ENCODE peak calls at places on chromosomes 5 and 9, in four cellular contexts. R is left kidney, G is SK-N-SH, P is putamen. N is an unnamed sample.
A peak's percentile ranks its signal among the peaks of the same experiment; 100 is the strongest.

GRCh38 chr5:14180437-14180836 is 37.3 kb downstream of the TRIO start:
- DNase-seq in G (no peak), P (no peak), R (no peak), N (no peak)

GRCh38 chr5:53965459-53965858 is 344.9 kb downstream of the ARL15 start:
- DNase-seq in G (no peak), P (no peak), R (no peak), N (no peak)

GRCh38 chr9:37903581-37903830 is 421 bp downstream of the SLC25A51 start:
- DNase-seq in R (no peak), G (no peak), P (no peak), N (no peak)

GRCh38 chr9:114662081-114662989 is 4.7 kb upstream of the TEX53 start:
- DNase-seq in P (peak; percentile 45), R (peak; percentile 46), G (peak; percentile 77), N (peak; percentile 61)

GRCh38 chr5:99063737-99064136 is 134.9 kb upstream of the CHD1 start:
- DNase-seq in R (no peak), P (no peak), G (no peak), N (no peak)

GRCh38 chr9:89080193-89080592 is 88.9 kb downstream of the S1PR3 start:
- DNase-seq in G (no peak), P (no peak), R (peak; percentile 18), N (no peak)

GRCh38 chr9:34988218-34989055 is 1.1 kb upstream of the DNAJB5 start:
- DNase-seq in R (peak; percentile 47), P (peak; percentile 79), G (peak; percentile 54), N (peak; percentile 42)

GRCh38 chr9:93968451-93969327 is 13.5 kb upstream of the BARX1 start:
- DNase-seq in G (no peak), R (no peak), P (no peak), N (no peak)

GRCh38 chr5:982377-983237 is 26.0 kb upstream of the NKD2 start:
- DNase-seq in P (no peak), R (peak; percentile 71), G (peak; percentile 63), N (peak; percentile 56)

GRCh38 chr9:28249424-28249823 is 676.1 kb upstream of the C9orf72 start:
- DNase-seq in P (no peak), R (peak; percentile 13), G (no peak), N (no peak)

GRCh38 chr5:146196459-146197048 is 6.9 kb upstream of the RBM27 start:
- DNase-seq in R (no peak), P (no peak), G (no peak), N (no peak)

GRCh38 chr5:151741678-151742423 is 16.6 kb downstream of the ATOX1 start:
- DNase-seq in G (no peak), P (no peak), R (no peak), N (no peak)

GRCh38 chr5:38445374-38446028 is 110.9 kb downstream of the LIFR start:
- DNase-seq in R (peak; percentile 56), G (no peak), P (no peak), N (no peak)

GRCh38 chr9:4293293-4293931 is 6.5 kb downstream of the GLIS3 start:
- DNase-seq in G (no peak), R (no peak), P (no peak), N (no peak)

GRCh38 chr5:146007270-146007669 is 70.9 kb downstream of the SH3RF2 start:
- DNase-seq in G (no peak), P (no peak), R (peak; percentile 32), N (no peak)

GRCh38 chr9:33236571-33236970 is 3.4 kb upstream of the SPINK4 start:
- DNase-seq in P (no peak), R (no peak), G (no peak), N (no peak)

GRCh38 chr5:164002653-164003052 is 497.2 kb downstream of the MAT2B start:
- DNase-seq in R (no peak), P (no peak), G (no peak), N (no peak)

N was measured in BE2C.